ENCODE peak calls at places on chromosomes 12 and 14, in seven cellular contexts. H is neuronal stem cell, D is IMR-90, Y is mesenchymal stem cell, K is mesendoderm, Q is H1, Z is trophoblast cell. A is an unnamed sample. For H3K79me1, the result is how much of the 10 kb centered on the place peaks cover.

GRCh38 chr14:22566845-22567244 is 22.2 kb downstream of the DAD1 start:
- DNase-seq in H (no peak), D (no peak), Y (no peak), K (no peak), Q (no peak), Z (no peak), A (no peak)

GRCh38 chr14:20262642-20263128 is 23.6 kb downstream of the OR11H4 start:
- DNase-seq in H (no peak), D (peak), Y (peak), K (peak), Q (no peak), Z (no peak), A (no peak)

GRCh38 chr12:88362439-88362838 is 217.8 kb downstream of the KITLG start:
- DNase-seq in H (no peak), D (peak), Y (no peak), K (no peak), Q (no peak), Z (no peak), A (no peak)

GRCh38 chr14:25009891-25010290 is 40.1 kb downstream of the STXBP6 start:
- DNase-seq in H (no peak), D (peak), Y (peak), K (peak), Q (no peak), Z (peak), A (no peak)

GRCh38 chr12:99847936-99848335 is 136.8 kb downstream of the ANKS1B start:
- DNase-seq in H (no peak), D (no peak), Y (no peak), K (peak), Q (no peak), Z (peak), A (no peak)

GRCh38 chr14:20422886-20423285 is 9.6 kb upstream of the TEP1 start:
- DNase-seq in H (no peak), D (no peak), Y (no peak), K (no peak), Q (no peak), Z (no peak), A (no peak)

GRCh38 chr12:78038986-78039385 is 208.3 kb downstream of the NAV3 start:
- DNase-seq in H (no peak), D (peak), Y (no peak), K (no peak), Q (no peak), Z (no peak), A (no peak)

GRCh38 chr12:121651381-121651780 is 18.1 kb downstream of the MORN3 start:
- DNase-seq in H (no peak), D (no peak), Y (no peak), K (no peak), Q (no peak), Z (no peak), A (peak)

GRCh38 chr12:1848741-1849140 is 28.4 kb downstream of the LRTM2 start:
- DNase-seq in H (no peak), D (no peak), Y (no peak), K (no peak), Q (no peak), Z (no peak), A (peak)

GRCh38 chr12:21849878-21850277 is 75.4 kb upstream of the KCNJ8 start:
- DNase-seq in H (no peak), D (no peak), Y (no peak), K (no peak), Q (no peak), Z (no peak), A (no peak)

GRCh38 chr12:104670439-104671406 is 214.0 kb downstream of the CHST11 start:
- DNase-seq in H (no peak), D (no peak), Y (peak), K (no peak), Q (no peak), Z (peak), A (no peak)

GRCh38 chr14:63650336-63650952 is 8.8 kb upstream of the WDR89 start:
- DNase-seq in H (no peak), D (peak), Y (no peak), K (no peak), Q (no peak), Z (no peak), A (no peak)

DNA sequence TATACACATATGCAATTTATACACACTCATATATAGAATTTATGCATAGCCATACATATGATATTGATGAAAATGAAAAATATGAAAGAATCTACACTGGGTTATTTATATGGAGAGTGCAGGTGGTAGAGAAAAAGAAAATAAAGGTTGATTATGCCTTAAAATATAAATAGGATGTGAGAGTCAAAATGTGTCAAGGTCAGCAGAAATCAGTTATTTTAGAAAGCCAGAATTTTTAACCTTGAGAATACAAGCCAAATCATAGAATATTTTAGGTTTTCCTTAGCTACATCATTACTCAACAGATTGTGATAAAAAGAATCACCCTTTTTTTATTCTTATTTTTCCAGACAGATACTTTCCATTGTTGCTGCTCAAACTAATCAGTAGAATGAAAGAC is 146.2 kb downstream of the SLC6A15 start:
- DNase-seq in H (no peak), D (no peak), Y (no peak), K (no peak), Q (no peak), Z (no peak), A (no peak)
- H3K79me1 ChIP-seq in H (under half), D (under half), Y (under half), K (under half), Q (under half), Z (under half), A (under half)

GRCh38 chr12:55705802-55706402 is 1.8 kb downstream of the ITGA7 start:
- DNase-seq in H (no peak), D (no peak), Y (no peak), K (peak), Q (peak), Z (no peak), A (peak)
- H3K9ac ChIP-seq in H (no peak), D (no peak), Y (peak), K (no peak), Q (no peak), Z (no peak), A (no peak)

GRCh38 chr12:57741413-57741789 is 2.9 kb upstream of the AGAP2 start:
- DNase-seq in H (no peak), D (no peak), Y (no peak), K (no peak), Q (no peak), Z (no peak), A (no peak)
- H3K79me1 ChIP-seq in H (under half), D (under half), Y (under half), K (under half), Q (under half), Z (under half), A (under half)

GRCh38 chr12:3213768-3214167 is 136.6 kb downstream of the TSPAN9 start:
- DNase-seq in H (no peak), D (no peak), Y (no peak), K (no peak), Q (no peak), Z (no peak), A (no peak)
- H3K9ac ChIP-seq in H (no peak), D (no peak), Y (no peak), K (no peak), Q (no peak), Z (no peak), A (no peak)

GRCh38 chr12:66107451-66107915 is 23.1 kb downstream of the LLPH start:
- DNase-seq in H (peak), D (peak), Y (peak), K (peak), Q (peak), Z (peak), A (peak)

GRCh38 chr12:66113471-66113870 is 17.1 kb downstream of the LLPH start:
- DNase-seq in H (no peak), D (no peak), Y (no peak), K (no peak), Q (no peak), Z (no peak), A (no peak)

GRCh38 chr12:66117242-66117641 is 13.3 kb downstream of the LLPH start:
- DNase-seq in H (no peak), D (no peak), Y (no peak), K (no peak), Q (no peak), Z (peak), A (no peak)

GRCh38 chr12:66115083-66115600 is 15.4 kb downstream of the LLPH start:
- DNase-seq in H (no peak), D (no peak), Y (no peak), K (no peak), Q (no peak), Z (no peak), A (no peak)

GRCh38 chr12:66111605-66112004 is 18.9 kb downstream of the LLPH start:
- DNase-seq in H (no peak), D (no peak), Y (peak), K (no peak), Q (no peak), Z (peak), A (no peak)
- H3K79me1 ChIP-seq in H (under half), D (under half), Y (under half), K (under half), Q (under half), Z (under half), A (under half)

GRCh38 chr12:31324116-31324844 is 1.7 kb downstream of the SINHCAF start:
- DNase-seq in H (peak), D (peak), Y (peak), K (peak), Q (peak), Z (peak), A (peak)

GRCh38 chr12:31323466-31324115 is 2.4 kb downstream of the SINHCAF start:
- DNase-seq in H (peak), D (no peak), Y (peak), K (peak), Q (peak), Z (peak), A (peak)

GRCh38 chr12:31322651-31323248 is 3.2 kb downstream of the SINHCAF start:
- DNase-seq in H (peak), D (peak), Y (peak), K (peak), Q (peak), Z (peak), A (no peak)

GRCh38 chr12:31318870-31319269 is 7.1 kb downstream of the SINHCAF start:
- DNase-seq in H (no peak), D (no peak), Y (no peak), K (no peak), Q (no peak), Z (no peak), A (no peak)

DNA sequence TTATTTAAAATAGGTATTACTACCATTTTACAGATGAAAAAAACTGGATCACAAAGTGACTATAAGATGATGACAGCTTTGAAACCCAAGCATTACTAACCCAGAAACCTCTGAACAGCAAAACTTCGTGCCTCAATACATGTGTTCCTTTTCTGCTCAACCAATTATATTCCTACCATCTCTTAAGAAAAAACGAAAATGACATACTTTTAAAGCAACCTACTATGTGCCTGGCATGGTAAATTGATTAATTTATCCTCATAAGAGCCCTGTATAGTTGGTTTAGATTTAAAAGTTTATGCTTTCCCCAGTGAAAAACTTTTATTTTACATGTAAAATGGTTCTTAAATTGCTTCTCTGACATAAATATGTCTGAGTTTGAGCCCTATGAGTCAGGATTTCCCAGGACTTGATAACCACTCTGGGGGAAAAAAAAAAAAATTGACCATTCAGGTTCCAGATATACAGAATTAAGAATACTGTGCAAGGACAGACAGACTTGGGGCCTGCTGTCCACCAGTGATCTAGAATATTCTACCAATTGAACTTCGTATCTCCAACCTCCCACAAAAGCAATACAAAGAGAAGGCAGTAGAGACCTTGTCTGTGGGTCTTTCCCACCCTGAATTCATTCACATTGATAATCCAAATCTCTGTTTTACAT is 4.3 kb downstream of the SINHCAF start:
- DNase-seq in H (no peak), D (peak), Y (peak), K (no peak), Q (no peak), Z (no peak), A (no peak)
- H3K9ac ChIP-seq in H (no peak), D (no peak), Y (no peak), K (peak), Q (peak), Z (no peak), A (no peak)

GRCh38 chr14:101960225-101960624 is 4.1 kb upstream of the DYNC1H1 start:
- DNase-seq in H (no peak), D (no peak), Y (peak), K (peak), Q (peak), Z (peak), A (peak)
- H3K79me1 ChIP-seq in H (under half), D (under half), Y (under half), K (under half), Q (under half), Z (under half), A (under half)

A was measured in H9.